ENCODE peak calls at places on chromosomes 16 and 17, in seven cellular contexts. One of them, this sample, is unnamed.

GRCh38 chr17:78940708-78941107 is 15.5 kb upstream of the TIMP2 start:
- DNase-seq in WERI-Rb-1: no peak
- DNase-seq in endodermal cell: peak; percentile 93
- DNase-seq in IMR-90: peak; percentile 54
- DNase-seq in CD4-positive, alpha-beta T cell: no peak
- DNase-seq in upper lobe of right lung: no peak
- DNase-seq in mucosa of descending colon: no peak
- DNase-seq in this sample: peak; percentile 23

GRCh38 chr16:89864421-89864820 is 9.0 kb upstream of the TCF25 start:
- DNase-seq in upper lobe of right lung: no peak
- DNase-seq in mucosa of descending colon: no peak
- DNase-seq in CD4-positive, alpha-beta T cell: no peak
- DNase-seq in endodermal cell: no peak
- DNase-seq in IMR-90: peak; percentile 13
- DNase-seq in WERI-Rb-1: no peak
- DNase-seq in this sample: no peak

GRCh38 chr16:12147681-12148479 is 171.3 kb downstream of the SNX29 start:
- DNase-seq in upper lobe of right lung: no peak
- DNase-seq in mucosa of descending colon: no peak
- DNase-seq in WERI-Rb-1: no peak
- DNase-seq in endodermal cell: peak; percentile 87
- DNase-seq in CD4-positive, alpha-beta T cell: no peak
- DNase-seq in IMR-90: no peak
- DNase-seq in this sample: peak; percentile 86

GRCh38 chr17:1019451-1019850 is 22.5 kb downstream of the TIMM22 start:
- DNase-seq in CD4-positive, alpha-beta T cell: no peak
- DNase-seq in mucosa of descending colon: no peak
- DNase-seq in endodermal cell: no peak
- DNase-seq in upper lobe of right lung: no peak
- DNase-seq in WERI-Rb-1: no peak
- DNase-seq in IMR-90: no peak
- DNase-seq in this sample: no peak

GRCh38 chr17:53630115-53630514 is 192.6 kb upstream of the KIF2B start:
- DNase-seq in IMR-90: no peak
- DNase-seq in upper lobe of right lung: no peak
- DNase-seq in CD4-positive, alpha-beta T cell: no peak
- DNase-seq in mucosa of descending colon: no peak
- DNase-seq in WERI-Rb-1: no peak
- DNase-seq in endodermal cell: peak; percentile 73
- DNase-seq in this sample: peak; percentile 51

GRCh38 chr16:966505-966904 is 4.3 kb downstream of the LMF1 start:
- DNase-seq in IMR-90: no peak
- DNase-seq in upper lobe of right lung: no peak
- DNase-seq in CD4-positive, alpha-beta T cell: no peak
- DNase-seq in mucosa of descending colon: no peak
- DNase-seq in WERI-Rb-1: no peak
- DNase-seq in endodermal cell: no peak
- DNase-seq in this sample: no peak

GRCh38 chr17:5680766-5681165 is 96.5 kb upstream of the NLRP1 start:
- DNase-seq in endodermal cell: no peak
- DNase-seq in CD4-positive, alpha-beta T cell: no peak
- DNase-seq in IMR-90: no peak
- DNase-seq in mucosa of descending colon: no peak
- DNase-seq in WERI-Rb-1: no peak
- DNase-seq in upper lobe of right lung: no peak
- DNase-seq in this sample: no peak

GRCh38 chr17:16924701-16925440 is 47.0 kb downstream of the TNFRSF13B start:
- DNase-seq in CD4-positive, alpha-beta T cell: no peak
- DNase-seq in upper lobe of right lung: peak; percentile 46
- DNase-seq in WERI-Rb-1: no peak
- DNase-seq in mucosa of descending colon: no peak
- DNase-seq in endodermal cell: no peak
- DNase-seq in IMR-90: no peak
- DNase-seq in this sample: no peak

GRCh38 chr17:73156166-73156840 is 8.5 kb upstream of the SSTR2 start:
- DNase-seq in WERI-Rb-1: peak; percentile 93
- DNase-seq in IMR-90: peak; percentile 68
- DNase-seq in CD4-positive, alpha-beta T cell: peak; percentile 41
- DNase-seq in upper lobe of right lung: peak; percentile 82
- DNase-seq in endodermal cell: peak; percentile 96
- DNase-seq in mucosa of descending colon: peak; percentile 67
- DNase-seq in this sample: peak; percentile 84

GRCh38 chr17:28554565-28554964 is 2.1 kb upstream of the UNC119 start:
- DNase-seq in mucosa of descending colon: peak; percentile 35
- DNase-seq in upper lobe of right lung: no peak
- DNase-seq in IMR-90: no peak
- DNase-seq in WERI-Rb-1: peak; percentile 46
- DNase-seq in endodermal cell: no peak
- DNase-seq in CD4-positive, alpha-beta T cell: no peak
- DNase-seq in this sample: no peak
- TF ChIP-seq CTCF in mucosa of descending colon: no peak
- TF ChIP-seq CTCF in upper lobe of right lung: no peak
- TF ChIP-seq CTCF in IMR-90: no peak
- TF ChIP-seq CTCF in WERI-Rb-1: peak; percentile 69
- TF ChIP-seq CTCF in endodermal cell: no peak
- TF ChIP-seq CTCF in CD4-positive, alpha-beta T cell: peak; percentile 8
- TF ChIP-seq CTCF in this sample: no peak

DNA sequence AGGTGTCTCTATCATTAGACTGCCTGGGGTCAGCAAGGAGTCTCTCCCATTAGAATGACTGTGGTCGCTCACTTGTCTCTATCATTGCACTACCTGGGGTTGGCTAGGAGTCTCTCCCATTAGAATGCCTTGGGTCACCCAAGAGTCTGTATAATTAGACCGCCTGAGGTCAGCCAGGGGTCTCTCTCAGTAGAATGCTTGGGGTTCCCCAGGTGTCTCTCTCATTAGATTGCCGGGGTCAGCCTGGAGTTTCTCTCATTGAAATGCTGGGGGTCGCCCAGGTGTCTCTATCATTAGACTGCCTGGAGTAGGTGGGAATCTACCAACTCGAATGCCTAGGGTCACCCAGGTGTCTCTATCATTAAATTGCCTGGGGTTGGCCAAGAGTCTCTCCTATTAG is 2231.6 kb downstream of the TP53TG3F start:
- DNase-seq in upper lobe of right lung: no peak
- DNase-seq in mucosa of descending colon: no peak
- DNase-seq in CD4-positive, alpha-beta T cell: no peak
- DNase-seq in endodermal cell: no peak
- DNase-seq in WERI-Rb-1: no peak
- DNase-seq in IMR-90: no peak
- DNase-seq in this sample: no peak
- H3K9me3 ChIP-seq in upper lobe of right lung: peaks cover 15% of the 10 kb centered on the region
- H3K9me3 ChIP-seq in mucosa of descending colon: peaks cover 98% of the 10 kb centered on the region
- H3K9me3 ChIP-seq in CD4-positive, alpha-beta T cell: peaks cover 63% of the 10 kb centered on the region
- H3K9me3 ChIP-seq in endodermal cell: peaks cover 85% of the 10 kb centered on the region
- H3K9me3 ChIP-seq in WERI-Rb-1: no peaks in the 10 kb centered on the region
- H3K9me3 ChIP-seq in IMR-90: peaks cover 9% of the 10 kb centered on the region
- H3K9me3 ChIP-seq in this sample: peaks cover 4% of the 10 kb centered on the region

GRCh38 chr16:29943846-29944669 is 17.8 kb upstream of the TMEM219 start:
- DNase-seq in WERI-Rb-1: peak; percentile 58
- DNase-seq in endodermal cell: peak; percentile 90
- DNase-seq in IMR-90: peak; percentile 99
- DNase-seq in CD4-positive, alpha-beta T cell: no peak
- DNase-seq in mucosa of descending colon: peak; percentile 75
- DNase-seq in upper lobe of right lung: no peak
- DNase-seq in this sample: peak; percentile 51
- TF ChIP-seq CTCF in WERI-Rb-1: peak; percentile 50
- TF ChIP-seq CTCF in endodermal cell: peak; percentile 60
- TF ChIP-seq CTCF in IMR-90: peak; percentile 56
- TF ChIP-seq CTCF in CD4-positive, alpha-beta T cell: no peak
- TF ChIP-seq CTCF in mucosa of descending colon: no peak
- TF ChIP-seq CTCF in upper lobe of right lung: peak; percentile 9
- TF ChIP-seq CTCF in this sample: peak; percentile 29

GRCh38 chr16:21610766-21611165 is 11.4 kb downstream of the METTL9 start:
- DNase-seq in IMR-90: no peak
- DNase-seq in WERI-Rb-1: no peak
- DNase-seq in endodermal cell: no peak
- DNase-seq in CD4-positive, alpha-beta T cell: no peak
- DNase-seq in upper lobe of right lung: no peak
- DNase-seq in mucosa of descending colon: no peak
- DNase-seq in this sample: no peak

GRCh38 chr16:21611546-21612384 is 12.4 kb downstream of the METTL9 start:
- DNase-seq in mucosa of descending colon: no peak
- DNase-seq in IMR-90: no peak
- DNase-seq in WERI-Rb-1: peak; percentile 62
- DNase-seq in CD4-positive, alpha-beta T cell: no peak
- DNase-seq in endodermal cell: no peak
- DNase-seq in upper lobe of right lung: no peak
- DNase-seq in this sample: peak; percentile 59

GRCh38 chr16:21611178-21611545 is 11.8 kb downstream of the METTL9 start:
- DNase-seq in WERI-Rb-1: no peak
- DNase-seq in IMR-90: peak; percentile 65
- DNase-seq in endodermal cell: no peak
- DNase-seq in mucosa of descending colon: no peak
- DNase-seq in upper lobe of right lung: no peak
- DNase-seq in CD4-positive, alpha-beta T cell: no peak
- DNase-seq in this sample: no peak

GRCh38 chr16:21614896-21615295 is 15.5 kb downstream of the METTL9 start:
- DNase-seq in upper lobe of right lung: no peak
- DNase-seq in mucosa of descending colon: no peak
- DNase-seq in IMR-90: no peak
- DNase-seq in CD4-positive, alpha-beta T cell: no peak
- DNase-seq in WERI-Rb-1: no peak
- DNase-seq in endodermal cell: no peak
- DNase-seq in this sample: no peak

GRCh38 chr16:21613361-21613760 is 14.0 kb downstream of the METTL9 start:
- DNase-seq in CD4-positive, alpha-beta T cell: no peak
- DNase-seq in upper lobe of right lung: no peak
- DNase-seq in endodermal cell: no peak
- DNase-seq in WERI-Rb-1: no peak
- DNase-seq in mucosa of descending colon: no peak
- DNase-seq in IMR-90: no peak
- DNase-seq in this sample: no peak
- H3K9me3 ChIP-seq in CD4-positive, alpha-beta T cell: no peaks in the 10 kb centered on the region
- H3K9me3 ChIP-seq in upper lobe of right lung: no peaks in the 10 kb centered on the region
- H3K9me3 ChIP-seq in endodermal cell: no peaks in the 10 kb centered on the region
- H3K9me3 ChIP-seq in WERI-Rb-1: no peaks in the 10 kb centered on the region
- H3K9me3 ChIP-seq in mucosa of descending colon: no peaks in the 10 kb centered on the region
- H3K9me3 ChIP-seq in IMR-90: no peaks in the 10 kb centered on the region
- H3K9me3 ChIP-seq in this sample: no peaks in the 10 kb centered on the region

GRCh38 chr16:59591480-59591879 is 857.4 kb upstream of the GOT2 start:
- DNase-seq in endodermal cell: no peak
- DNase-seq in WERI-Rb-1: no peak
- DNase-seq in CD4-positive, alpha-beta T cell: no peak
- DNase-seq in IMR-90: peak; percentile 19
- DNase-seq in upper lobe of right lung: no peak
- DNase-seq in mucosa of descending colon: no peak
- DNase-seq in this sample: no peak
- TF ChIP-seq CTCF in endodermal cell: no peak
- TF ChIP-seq CTCF in WERI-Rb-1: no peak
- TF ChIP-seq CTCF in CD4-positive, alpha-beta T cell: no peak
- TF ChIP-seq CTCF in IMR-90: no peak
- TF ChIP-seq CTCF in upper lobe of right lung: no peak
- TF ChIP-seq CTCF in mucosa of descending colon: no peak
- TF ChIP-seq CTCF in this sample: no peak

GRCh38 chr17:80871341-80871740 is 120.3 kb upstream of the CHMP6 start:
- DNase-seq in mucosa of descending colon: peak; percentile 56
- DNase-seq in CD4-positive, alpha-beta T cell: no peak
- DNase-seq in IMR-90: no peak
- DNase-seq in WERI-Rb-1: no peak
- DNase-seq in upper lobe of right lung: no peak
- DNase-seq in endodermal cell: no peak
- DNase-seq in this sample: no peak
- H3K9me3 ChIP-seq in mucosa of descending colon: no peaks in the 10 kb centered on the region
- H3K9me3 ChIP-seq in CD4-positive, alpha-beta T cell: no peaks in the 10 kb centered on the region
- H3K9me3 ChIP-seq in IMR-90: no peaks in the 10 kb centered on the region
- H3K9me3 ChIP-seq in WERI-Rb-1: no peaks in the 10 kb centered on the region
- H3K9me3 ChIP-seq in upper lobe of right lung: no peaks in the 10 kb centered on the region
- H3K9me3 ChIP-seq in endodermal cell: no peaks in the 10 kb centered on the region
- H3K9me3 ChIP-seq in this sample: no peaks in the 10 kb centered on the region

GRCh38 chr16:87345721-87346424 is 28.7 kb upstream of the C16orf95 start:
- DNase-seq in mucosa of descending colon: peak; percentile 44
- DNase-seq in CD4-positive, alpha-beta T cell: no peak
- DNase-seq in endodermal cell: no peak
- DNase-seq in WERI-Rb-1: no peak
- DNase-seq in upper lobe of right lung: no peak
- DNase-seq in IMR-90: no peak
- DNase-seq in this sample: peak; percentile 44

GRCh38 chr16:87350031-87350430 is 32.8 kb upstream of the C16orf95 start:
- DNase-seq in IMR-90: no peak
- DNase-seq in mucosa of descending colon: no peak
- DNase-seq in endodermal cell: no peak
- DNase-seq in upper lobe of right lung: no peak
- DNase-seq in WERI-Rb-1: no peak
- DNase-seq in CD4-positive, alpha-beta T cell: no peak
- DNase-seq in this sample: no peak

GRCh38 chr16:87348616-87349157 is 31.5 kb upstream of the C16orf95 start:
- DNase-seq in CD4-positive, alpha-beta T cell: no peak
- DNase-seq in WERI-Rb-1: peak; percentile 52
- DNase-seq in endodermal cell: no peak
- DNase-seq in IMR-90: no peak
- DNase-seq in mucosa of descending colon: peak; percentile 17
- DNase-seq in upper lobe of right lung: no peak
- DNase-seq in this sample: no peak

GRCh38 chr16:87346517-87347060 is 29.4 kb upstream of the C16orf95 start:
- DNase-seq in CD4-positive, alpha-beta T cell: no peak
- DNase-seq in endodermal cell: no peak
- DNase-seq in mucosa of descending colon: no peak
- DNase-seq in upper lobe of right lung: no peak
- DNase-seq in WERI-Rb-1: no peak
- DNase-seq in IMR-90: no peak
- DNase-seq in this sample: no peak

GRCh38 chr16:87347932-87348615 is 30.9 kb upstream of the C16orf95 start:
- DNase-seq in CD4-positive, alpha-beta T cell: no peak
- DNase-seq in IMR-90: no peak
- DNase-seq in endodermal cell: no peak
- DNase-seq in upper lobe of right lung: no peak
- DNase-seq in WERI-Rb-1: no peak
- DNase-seq in mucosa of descending colon: peak; percentile 22
- DNase-seq in this sample: no peak
- TF ChIP-seq CTCF in CD4-positive, alpha-beta T cell: no peak
- TF ChIP-seq CTCF in IMR-90: no peak
- TF ChIP-seq CTCF in endodermal cell: peak; percentile 48
- TF ChIP-seq CTCF in upper lobe of right lung: no peak
- TF ChIP-seq CTCF in WERI-Rb-1: no peak
- TF ChIP-seq CTCF in mucosa of descending colon: no peak
- TF ChIP-seq CTCF in this sample: no peak

GRCh38 chr17:70896843-70897242 is 727.5 kb downstream of the KCNJ2 start:
- DNase-seq in endodermal cell: no peak
- DNase-seq in CD4-positive, alpha-beta T cell: no peak
- DNase-seq in IMR-90: no peak
- DNase-seq in WERI-Rb-1: no peak
- DNase-seq in upper lobe of right lung: no peak
- DNase-seq in mucosa of descending colon: no peak
- DNase-seq in this sample: no peak
- H3K9me3 ChIP-seq in endodermal cell: peaks cover 15% of the 10 kb centered on the region
- H3K9me3 ChIP-seq in CD4-positive, alpha-beta T cell: no peaks in the 10 kb centered on the region
- H3K9me3 ChIP-seq in IMR-90: peaks cover 7% of the 10 kb centered on the region
- H3K9me3 ChIP-seq in WERI-Rb-1: no peaks in the 10 kb centered on the region
- H3K9me3 ChIP-seq in upper lobe of right lung: no peaks in the 10 kb centered on the region
- H3K9me3 ChIP-seq in mucosa of descending colon: no peaks in the 10 kb centered on the region
- H3K9me3 ChIP-seq in this sample: no peaks in the 10 kb centered on the region

This sample was measured in neural progenitor cell.